ENCODE peak calls at places on chromosome 19, in four cellular contexts. Z is K562, L is GM12891, N is GM12878. S is an unnamed sample.

GRCh38 chr19:38718747-38719543 is 25.3 kb downstream of the CAPN12 start:
- DNase-seq in Z (peak), L (no peak), N (no peak), S (no peak)

GRCh38 chr19:33394723-33395560 is 21.4 kb downstream of the CEBPG start:
- DNase-seq in Z (no peak), L (no peak), N (no peak), S (no peak)

GRCh38 chr19:55196803-55197202 is 12.5 kb downstream of the PTPRH start:
- DNase-seq in Z (no peak), L (no peak), N (no peak), S (no peak)

GRCh38 chr19:48913114-48913513 is 13.0 kb downstream of the NUCB1 start:
- DNase-seq in Z (no peak), L (no peak), N (no peak), S (peak)

GRCh38 chr19:33473644-33474305 is 47.8 kb downstream of the PEPD start:
- DNase-seq in Z (no peak), L (no peak), N (no peak), S (no peak)

GRCh38 chr19:16197188-16197621 is 506 bp upstream of the AP1M1 start:
- DNase-seq in Z (no peak), L (no peak), N (no peak), S (no peak)

GRCh38 chr19:6047741-6048231 is 62.5 kb downstream of the RFX2 start:
- DNase-seq in Z (peak), L (no peak), N (no peak), S (no peak)

GRCh38 chr19:16447015-16447384 is 24.8 kb downstream of the EPS15L1 start:
- DNase-seq in Z (peak), L (no peak), N (peak), S (peak)

GRCh38 chr19:3062165-3063105 is at the start of gene TLE5:
- DNase-seq in Z (peak), L (peak), N (no peak), S (no peak)

GRCh38 chr19:35000647-35001501 is 751 bp downstream of the GRAMD1A start:
- DNase-seq in Z (peak), L (no peak), N (no peak), S (peak)

DNA sequence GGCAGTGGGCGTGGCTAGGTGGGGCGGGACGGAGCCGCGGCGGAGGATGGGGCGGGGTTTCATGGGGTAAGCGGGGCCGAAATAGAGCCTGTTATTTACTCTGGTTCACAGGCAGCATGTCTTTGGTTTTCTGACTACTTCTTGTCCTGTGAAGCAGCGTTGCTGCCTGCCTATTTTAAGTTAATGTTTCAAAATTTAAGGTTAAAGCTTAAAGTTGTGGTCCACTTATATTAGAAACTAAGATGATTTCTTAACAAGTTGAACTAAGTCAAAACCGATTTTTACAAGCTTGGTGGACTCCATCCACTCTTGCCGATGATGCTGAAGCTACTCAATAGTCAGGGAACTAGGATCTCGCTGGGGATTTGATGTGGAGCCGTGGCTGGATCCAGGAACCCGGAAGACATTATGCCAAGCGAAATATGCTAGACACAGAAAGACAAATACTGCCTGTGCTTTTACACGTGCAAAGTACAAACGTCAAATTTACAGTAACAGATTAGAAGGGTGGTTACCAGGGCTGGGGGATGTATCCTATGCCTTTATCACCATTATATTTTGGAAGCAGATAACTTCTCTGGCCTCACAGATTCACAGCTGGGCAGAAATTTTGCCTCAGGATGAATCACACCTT is 456 bp upstream of the ZNF616 start:
- DNase-seq in Z (no peak), L (no peak), N (no peak), S (no peak)
- TF ChIP-seq SPI1 in Z (no peak), L (no peak), N (no peak), S (no peak)

GRCh38 chr19:41156207-41156606 is 36.8 kb upstream of the CYP2S1 start:
- DNase-seq in Z (no peak), L (no peak), N (no peak), S (no peak)
- TF ChIP-seq SPI1 in Z (peak), L (no peak), N (no peak), S (no peak)

DNA sequence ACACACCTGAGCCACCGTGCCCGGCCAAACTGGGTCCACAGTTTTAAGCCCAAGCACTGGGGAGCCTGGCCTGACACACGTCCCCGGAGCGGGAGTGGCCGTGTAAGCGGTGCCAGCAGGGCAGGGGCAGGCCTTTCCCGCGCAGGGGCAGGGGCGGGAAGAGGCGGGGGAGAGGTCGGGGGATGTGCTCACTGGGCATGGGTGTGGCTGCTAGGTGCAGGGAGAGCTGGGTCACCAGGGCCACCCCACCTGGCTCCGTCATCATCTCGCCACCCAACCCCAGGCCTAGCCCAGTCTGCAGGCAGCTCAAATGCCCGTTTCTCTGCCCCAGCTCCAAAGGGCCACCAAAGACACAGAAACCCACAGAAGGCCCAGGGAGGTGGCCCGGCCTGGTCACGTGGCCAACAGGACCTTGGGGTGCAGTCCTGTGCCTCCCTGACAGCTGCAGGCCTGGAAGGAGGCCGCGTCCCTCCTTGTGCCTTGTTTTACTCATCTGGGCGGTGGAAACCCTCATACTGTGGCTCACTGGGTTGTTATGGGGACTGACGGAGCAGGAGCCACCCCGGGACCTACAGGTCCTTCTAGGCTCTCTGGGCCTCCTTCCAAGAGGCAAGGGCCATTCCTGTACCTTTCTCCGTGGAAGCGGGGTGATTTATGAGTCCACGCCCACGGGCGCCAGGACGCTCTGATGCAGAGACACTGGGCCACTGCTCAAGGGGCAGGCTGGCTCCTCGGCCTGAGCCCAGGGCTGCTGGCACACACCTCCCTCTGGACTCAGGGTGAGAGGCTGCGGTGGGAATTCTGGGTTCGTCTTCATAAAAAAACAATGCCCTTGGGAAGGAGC is 27.7 kb downstream of the MAP2K2 start:
- DNase-seq in Z (no peak), L (no peak), N (no peak), S (no peak)
- TF ChIP-seq SPI1 in Z (no peak), L (no peak), N (no peak), S (no peak)

GRCh38 chr19:46788968-46789338 is 559 bp upstream of the SLC1A5 start:
- DNase-seq in Z (no peak), L (no peak), N (no peak), S (no peak)

GRCh38 chr19:46788101-46788967 is at the start of gene SLC1A5:
- DNase-seq in Z (peak), L (peak), N (peak), S (peak)

GRCh38 chr19:46786236-46787039 is 2.0 kb downstream of the SLC1A5 start:
- DNase-seq in Z (peak), L (peak), N (no peak), S (peak)

GRCh38 chr19:46787040-46787330 is 1.4 kb downstream of the SLC1A5 start:
- DNase-seq in Z (no peak), L (no peak), N (no peak), S (no peak)

DNA sequence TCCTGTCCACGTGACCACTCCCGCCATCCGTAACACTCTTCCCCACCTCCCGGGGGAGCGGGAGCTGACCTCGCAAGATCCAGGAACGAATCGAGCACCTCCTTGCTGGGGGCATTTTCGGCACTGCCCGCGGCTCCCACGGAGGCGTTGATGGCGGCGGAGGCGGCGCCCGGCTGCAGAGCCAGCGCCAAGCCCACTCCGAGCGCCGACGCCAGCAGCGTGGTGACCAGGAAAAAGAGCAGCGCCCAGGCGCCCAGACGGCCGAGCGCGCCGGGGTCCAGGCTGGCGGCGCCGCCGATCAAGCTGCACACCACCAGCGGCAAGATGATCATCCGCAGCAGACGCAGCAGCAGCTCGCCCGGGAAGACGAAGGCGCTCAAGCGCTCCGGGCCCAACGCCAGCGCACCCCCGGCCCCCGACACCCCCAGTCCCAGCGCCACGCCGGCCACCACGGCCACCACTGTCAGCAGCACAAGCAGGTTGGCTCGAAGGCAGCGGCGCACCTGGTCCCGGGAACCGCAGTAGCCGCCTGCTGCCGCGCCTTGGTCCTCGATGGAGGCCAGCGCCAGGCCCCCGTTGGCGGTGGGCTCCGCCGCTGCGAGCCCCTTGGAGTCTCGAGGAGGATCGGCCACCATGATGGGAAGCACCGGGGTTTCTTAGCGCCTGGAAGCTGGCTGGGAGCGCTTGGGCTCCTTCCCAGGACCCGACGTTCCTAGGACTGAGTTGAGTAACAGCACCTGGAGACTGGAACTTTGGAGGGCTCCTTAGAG is 878 bp downstream of the SLC1A5 start:
- DNase-seq in Z (peak), L (no peak), N (no peak), S (peak)
- TF ChIP-seq SPI1 in Z (no peak), L (no peak), N (no peak), S (no peak)

DNA sequence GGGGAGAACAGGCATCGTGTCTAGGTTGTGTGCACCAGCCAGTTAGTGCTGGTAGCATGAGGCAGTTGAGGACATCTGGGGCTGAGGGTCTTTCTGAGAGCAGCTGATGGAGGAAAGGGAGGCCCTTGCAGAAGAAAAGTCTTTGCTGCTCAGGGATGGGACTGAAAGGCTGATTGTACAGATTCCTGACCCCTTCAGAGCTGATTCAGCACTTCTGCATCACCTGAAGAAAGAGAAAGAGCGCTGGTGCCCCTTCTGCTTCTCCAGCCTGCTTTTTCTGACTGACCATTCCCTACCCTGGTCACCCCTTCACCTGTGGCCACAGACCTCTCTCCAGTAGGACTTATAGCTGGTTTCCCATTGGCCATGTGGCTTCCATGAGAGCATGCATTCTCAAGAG is 476.2 kb downstream of the TSHZ3 start:
- DNase-seq in Z (no peak), L (no peak), N (no peak), S (no peak)
- TF ChIP-seq SPI1 in Z (no peak), L (no peak), N (no peak), S (no peak)

GRCh38 chr19:41597600-41598041 is 21.7 kb downstream of the CEACAM21 start:
- DNase-seq in Z (peak), L (peak), N (peak), S (peak)
- TF ChIP-seq SPI1 in Z (no peak), L (peak), N (peak), S (no peak)

S was measured in HL-60.